ENCODE peak calls at places on chromosomes 5 and 9, in five cellular contexts. U is right lobe of liver, V is WERI-Rb-1, Y is HFF-Myc, M is upper lobe of right lung. X is an unnamed sample.

GRCh38 chr5:7871560-7872113 is 2.7 kb downstream of the MTRR start:
- DNase-seq in V (no peak), M (no peak), Y (no peak), U (no peak), X (no peak)

GRCh38 chr9:111897831-111898144 is 1.2 kb downstream of the UGCG start:
- DNase-seq in V (no peak), U (no peak), Y (no peak), M (no peak), X (no peak)

GRCh38 chr5:373710-374602 is 52.4 kb downstream of the AHRR start:
- DNase-seq in M (peak), Y (no peak), U (peak), V (peak), X (peak)

GRCh38 chr9:126513159-126514036 is 100.3 kb upstream of the LMX1B start:
- DNase-seq in Y (no peak), V (no peak), U (no peak), M (no peak), X (no peak)

GRCh38 chr9:96241391-96241809 is 60.6 kb downstream of the HSD17B3 start:
- DNase-seq in M (no peak), Y (no peak), V (no peak), U (no peak), X (peak)

GRCh38 chr9:37412431-37413151 is 9.9 kb upstream of the GRHPR start:
- DNase-seq in M (no peak), Y (no peak), U (no peak), V (peak), X (no peak)

GRCh38 chr9:81182421-81182820 is 506.9 kb downstream of the TLE1 start:
- DNase-seq in V (no peak), U (no peak), M (no peak), Y (no peak), X (no peak)

GRCh38 chr5:54013556-54014157 is 296.7 kb downstream of the ARL15 start:
- DNase-seq in V (no peak), M (no peak), Y (peak), U (no peak), X (peak)

GRCh38 chr5:140480310-140481014 is 67.0 kb upstream of the EIF4EBP3 start:
- DNase-seq in U (no peak), M (no peak), Y (no peak), V (no peak), X (no peak)

GRCh38 chr9:70013598-70014196 is 30.0 kb upstream of the MAMDC2 start:
- DNase-seq in U (no peak), Y (peak), V (no peak), M (no peak), X (no peak)

GRCh38 chr5:38467353-38468040 is 88.9 kb downstream of the LIFR start:
- DNase-seq in Y (no peak), M (peak), V (no peak), U (no peak), X (no peak)

GRCh38 chr5:38469707-38470267 is 86.7 kb downstream of the LIFR start:
- DNase-seq in V (no peak), M (no peak), U (no peak), Y (no peak), X (no peak)

GRCh38 chr5:38466444-38467189 is 89.8 kb downstream of the LIFR start:
- DNase-seq in V (no peak), Y (no peak), M (peak), U (peak), X (no peak)

GRCh38 chr5:38468978-38469706 is 87.3 kb downstream of the LIFR start:
- DNase-seq in Y (no peak), U (no peak), M (no peak), V (no peak), X (no peak)

DNA sequence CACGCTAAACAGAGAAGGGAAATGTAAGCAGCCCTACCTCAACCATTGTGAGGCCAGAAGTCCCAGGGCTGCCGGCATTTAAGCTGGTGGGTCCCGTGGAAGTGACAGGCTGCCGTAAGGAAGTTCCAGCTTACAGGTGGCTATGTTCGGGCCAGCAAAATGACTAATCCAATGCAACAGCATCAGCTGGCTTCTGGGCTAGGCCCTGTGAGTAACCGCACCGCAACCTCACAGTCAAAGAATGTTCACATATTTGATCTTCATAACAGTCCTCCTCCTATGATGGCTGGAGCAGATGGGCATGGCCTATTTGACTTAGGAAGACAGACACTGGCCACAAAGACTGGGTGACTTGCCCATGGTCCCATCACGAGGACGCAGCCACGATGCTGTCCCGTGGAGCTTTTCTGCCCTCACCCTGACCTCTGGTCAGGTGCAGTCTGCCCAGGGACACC is 88.2 kb downstream of the LIFR start:
- DNase-seq in V (no peak), U (no peak), M (no peak), Y (peak), X (no peak)
- TF ChIP-seq CTCF in V (no peak), U (no peak), M (no peak), Y (no peak), X (no peak)

GRCh38 chr9:90838098-90838497 is 36.5 kb downstream of the SYK start:
- DNase-seq in M (no peak), V (no peak), Y (no peak), U (no peak), X (no peak)
- TF ChIP-seq CTCF in M (no peak), V (peak), Y (no peak), U (no peak), X (no peak)

GRCh38 chr9:3446313-3446712 is 79.5 kb downstream of the RFX3 start:
- DNase-seq in M (no peak), V (no peak), U (no peak), Y (no peak), X (no peak)

GRCh38 chr9:3436629-3437028 is 89.2 kb downstream of the RFX3 start:
- DNase-seq in M (no peak), U (no peak), V (no peak), Y (no peak), X (no peak)

GRCh38 chr9:3444016-3444415 is 81.8 kb downstream of the RFX3 start:
- DNase-seq in M (no peak), V (no peak), Y (no peak), U (no peak), X (no peak)

GRCh38 chr9:3437031-3437430 is 88.8 kb downstream of the RFX3 start:
- DNase-seq in V (no peak), Y (no peak), M (no peak), U (no peak), X (no peak)

DNA sequence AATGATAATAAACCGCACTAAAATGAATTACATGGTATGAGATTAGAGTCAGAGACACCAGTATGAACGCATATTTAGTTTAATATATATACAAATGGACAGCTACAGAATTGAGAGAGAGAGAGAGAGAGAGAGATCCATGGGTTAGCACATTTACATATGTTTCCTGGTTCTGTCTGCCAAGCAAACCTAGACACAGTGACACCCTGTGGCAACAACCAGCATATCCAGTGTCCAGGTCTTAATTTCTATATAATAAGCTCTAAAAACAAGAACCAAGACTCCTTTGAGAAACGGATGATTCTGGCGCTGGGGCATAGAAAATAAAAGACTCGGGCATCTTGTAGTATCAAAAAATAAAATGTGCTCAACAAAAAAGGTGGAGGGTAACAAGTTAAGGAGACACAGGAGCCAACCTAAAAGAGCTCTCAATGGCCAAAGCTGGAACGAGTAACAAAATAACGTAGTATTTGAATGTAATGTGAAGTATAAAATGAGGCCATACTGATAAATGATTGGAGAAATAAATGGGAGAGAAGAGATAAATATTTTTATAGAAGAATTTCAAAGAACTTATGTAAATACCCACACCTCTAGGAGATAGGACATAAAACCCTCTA is 84.5 kb downstream of the RFX3 start:
- DNase-seq in U (peak), Y (peak), V (peak), M (no peak), X (peak)
- TF ChIP-seq CTCF in U (peak), Y (peak), V (peak), M (peak), X (peak)

DNA sequence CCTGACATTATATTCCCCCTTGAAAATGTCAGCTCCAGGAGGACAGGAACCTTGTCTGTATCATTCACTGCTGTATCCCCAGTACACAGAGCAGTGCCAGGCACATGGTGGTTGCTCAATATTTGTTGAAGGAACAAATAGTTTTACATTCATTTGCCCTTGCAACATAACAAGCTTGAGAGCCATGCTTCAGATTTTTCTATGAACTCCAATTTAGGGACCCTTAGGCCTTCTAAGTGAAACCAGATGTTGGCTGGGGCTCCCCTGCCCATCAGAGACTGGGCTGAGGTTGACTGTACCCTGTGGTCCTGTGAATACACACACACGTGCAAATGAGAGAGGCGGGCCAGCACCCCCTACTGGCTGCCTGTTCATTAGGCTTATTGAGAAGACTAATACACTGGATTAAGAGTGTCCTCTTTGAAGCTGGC is 214.9 kb upstream of the WWC1 start:
- DNase-seq in Y (no peak), M (no peak), V (peak), U (peak), X (peak)
- TF ChIP-seq CTCF in Y (peak), M (peak), V (peak), U (peak), X (peak)

GRCh38 chr5:129460951-129461815 is 1.1 kb downstream of the ADAMTS19 start:
- DNase-seq in V (peak), M (peak), Y (no peak), U (no peak), X (peak)
- TF ChIP-seq CTCF in V (peak), M (no peak), Y (peak), U (no peak), X (peak)

GRCh38 chr9:88651682-88652633 is 117.0 kb downstream of the NXNL2 start:
- DNase-seq in U (peak), Y (peak), V (no peak), M (no peak), X (no peak)
- TF ChIP-seq CTCF in U (no peak), Y (peak), V (no peak), M (no peak), X (no peak)

GRCh38 chr5:177601577-177602457 is 1.9 kb downstream of the B4GALT7 start:
- DNase-seq in M (peak), V (peak), Y (no peak), U (peak), X (peak)
- TF ChIP-seq CTCF in M (no peak), V (peak), Y (no peak), U (peak), X (no peak)

GRCh38 chr5:102792705-102793104 is 37.6 kb downstream of the PAM start:
- DNase-seq in Y (no peak), M (no peak), U (no peak), V (no peak), X (peak)
- TF ChIP-seq CTCF in Y (peak), M (peak), U (peak), V (peak), X (peak)

GRCh38 chr9:123268240-123268949 is at the start of gene STRBP:
- DNase-seq in Y (peak), M (peak), V (peak), U (peak), X (peak)
- TF ChIP-seq CTCF in Y (no peak), M (no peak), V (no peak), U (peak), X (no peak)